ENCODE peak calls at places on chromosomes 5 and 9, in ten cellular contexts. One of them, this sample, is unnamed.

GRCh38 chr9:93125331-93125894 is 8.6 kb downstream of the NINJ1 start:
- DNase-seq in K562: no peak
- DNase-seq in AG04449: no peak
- DNase-seq in endothelial cell of umbilical vein: no peak
- DNase-seq in AG09309: no peak
- DNase-seq in right atrium auricular region: no peak
- DNase-seq in fibroblast of villous mesenchyme: no peak
- DNase-seq in WERI-Rb-1: peak; percentile 0
- DNase-seq in neural progenitor cell: no peak
- DNase-seq in upper lobe of right lung: peak; percentile 31
- DNase-seq in this sample: no peak

GRCh38 chr9:137582286-137582860 is 3.6 kb upstream of the DPH7 start:
- DNase-seq in K562: no peak
- DNase-seq in AG04449: no peak
- DNase-seq in endothelial cell of umbilical vein: no peak
- DNase-seq in AG09309: no peak
- DNase-seq in right atrium auricular region: no peak
- DNase-seq in fibroblast of villous mesenchyme: no peak
- DNase-seq in WERI-Rb-1: peak; percentile 54
- DNase-seq in neural progenitor cell: peak; percentile 57
- DNase-seq in upper lobe of right lung: no peak
- DNase-seq in this sample: no peak

GRCh38 chr9:134323741-134324358 is 2.4 kb upstream of the RXRA start:
- DNase-seq in K562: peak; percentile 58
- DNase-seq in AG04449: no peak
- DNase-seq in endothelial cell of umbilical vein: no peak
- DNase-seq in AG09309: no peak
- DNase-seq in right atrium auricular region: no peak
- DNase-seq in fibroblast of villous mesenchyme: peak; percentile 21
- DNase-seq in WERI-Rb-1: peak; percentile 77
- DNase-seq in neural progenitor cell: no peak
- DNase-seq in upper lobe of right lung: peak; percentile 85
- DNase-seq in this sample: no peak

GRCh38 chr5:52922384-52922783 is 66.8 kb upstream of the ITGA2 start:
- DNase-seq in K562: no peak
- DNase-seq in AG04449: peak; percentile 74
- DNase-seq in endothelial cell of umbilical vein: peak; percentile 83
- DNase-seq in AG09309: peak; percentile 45
- DNase-seq in right atrium auricular region: no peak
- DNase-seq in fibroblast of villous mesenchyme: peak; percentile 80
- DNase-seq in WERI-Rb-1: no peak
- DNase-seq in neural progenitor cell: peak; percentile 11
- DNase-seq in upper lobe of right lung: no peak
- DNase-seq in this sample: peak; percentile 96

GRCh38 chr5:132451387-132451786 is 39.2 kb downstream of the IRF1 start:
- DNase-seq in K562: no peak
- DNase-seq in AG04449: no peak
- DNase-seq in endothelial cell of umbilical vein: no peak
- DNase-seq in AG09309: no peak
- DNase-seq in right atrium auricular region: no peak
- DNase-seq in fibroblast of villous mesenchyme: no peak
- DNase-seq in WERI-Rb-1: no peak
- DNase-seq in neural progenitor cell: no peak
- DNase-seq in upper lobe of right lung: no peak
- DNase-seq in this sample: no peak

GRCh38 chr9:124284237-124284831 is 26.6 kb downstream of the NEK6 start:
- DNase-seq in K562: no peak
- DNase-seq in AG04449: no peak
- DNase-seq in endothelial cell of umbilical vein: no peak
- DNase-seq in AG09309: no peak
- DNase-seq in right atrium auricular region: no peak
- DNase-seq in fibroblast of villous mesenchyme: peak; percentile 82
- DNase-seq in WERI-Rb-1: no peak
- DNase-seq in neural progenitor cell: no peak
- DNase-seq in upper lobe of right lung: no peak
- DNase-seq in this sample: no peak

GRCh38 chr9:86410281-86410680 is 56.1 kb upstream of the TUT7 start:
- DNase-seq in K562: no peak
- DNase-seq in AG04449: no peak
- DNase-seq in endothelial cell of umbilical vein: no peak
- DNase-seq in AG09309: no peak
- DNase-seq in right atrium auricular region: no peak
- DNase-seq in fibroblast of villous mesenchyme: no peak
- DNase-seq in WERI-Rb-1: no peak
- DNase-seq in neural progenitor cell: no peak
- DNase-seq in upper lobe of right lung: no peak
- DNase-seq in this sample: no peak

GRCh38 chr9:120872775-120873502 is 4.0 kb downstream of the PHF19 start:
- DNase-seq in K562: no peak
- DNase-seq in AG04449: no peak
- DNase-seq in endothelial cell of umbilical vein: no peak
- DNase-seq in AG09309: no peak
- DNase-seq in right atrium auricular region: no peak
- DNase-seq in fibroblast of villous mesenchyme: no peak
- DNase-seq in WERI-Rb-1: no peak
- DNase-seq in neural progenitor cell: no peak
- DNase-seq in upper lobe of right lung: no peak
- DNase-seq in this sample: no peak

GRCh38 chr9:137488330-137488653 is 29.2 kb upstream of the NSMF start:
- DNase-seq in K562: no peak
- DNase-seq in AG04449: no peak
- DNase-seq in endothelial cell of umbilical vein: no peak
- DNase-seq in AG09309: no peak
- DNase-seq in right atrium auricular region: no peak
- DNase-seq in fibroblast of villous mesenchyme: no peak
- DNase-seq in WERI-Rb-1: peak; percentile 74
- DNase-seq in neural progenitor cell: no peak
- DNase-seq in upper lobe of right lung: peak; percentile 61
- DNase-seq in this sample: no peak

GRCh38 chr5:36217992-36218391 is 23.7 kb downstream of the NADK2 start:
- DNase-seq in K562: no peak
- DNase-seq in AG04449: no peak
- DNase-seq in endothelial cell of umbilical vein: no peak
- DNase-seq in AG09309: no peak
- DNase-seq in right atrium auricular region: no peak
- DNase-seq in fibroblast of villous mesenchyme: no peak
- DNase-seq in WERI-Rb-1: no peak
- DNase-seq in neural progenitor cell: no peak
- DNase-seq in upper lobe of right lung: no peak
- DNase-seq in this sample: no peak

GRCh38 chr5:36215910-36216309 is 25.8 kb downstream of the NADK2 start:
- DNase-seq in K562: no peak
- DNase-seq in AG04449: no peak
- DNase-seq in endothelial cell of umbilical vein: no peak
- DNase-seq in AG09309: no peak
- DNase-seq in right atrium auricular region: no peak
- DNase-seq in fibroblast of villous mesenchyme: no peak
- DNase-seq in WERI-Rb-1: no peak
- DNase-seq in neural progenitor cell: no peak
- DNase-seq in upper lobe of right lung: no peak
- DNase-seq in this sample: no peak

GRCh38 chr5:36217591-36217990 is 24.1 kb downstream of the NADK2 start:
- DNase-seq in K562: no peak
- DNase-seq in AG04449: no peak
- DNase-seq in endothelial cell of umbilical vein: no peak
- DNase-seq in AG09309: no peak
- DNase-seq in right atrium auricular region: no peak
- DNase-seq in fibroblast of villous mesenchyme: no peak
- DNase-seq in WERI-Rb-1: no peak
- DNase-seq in neural progenitor cell: no peak
- DNase-seq in upper lobe of right lung: no peak
- DNase-seq in this sample: no peak

GRCh38 chr5:36209664-36210063 is 32.1 kb downstream of the NADK2 start:
- DNase-seq in K562: no peak
- DNase-seq in AG04449: no peak
- DNase-seq in endothelial cell of umbilical vein: peak; percentile 41
- DNase-seq in AG09309: no peak
- DNase-seq in right atrium auricular region: no peak
- DNase-seq in fibroblast of villous mesenchyme: peak; percentile 27
- DNase-seq in WERI-Rb-1: no peak
- DNase-seq in neural progenitor cell: no peak
- DNase-seq in upper lobe of right lung: no peak
- DNase-seq in this sample: no peak

DNA sequence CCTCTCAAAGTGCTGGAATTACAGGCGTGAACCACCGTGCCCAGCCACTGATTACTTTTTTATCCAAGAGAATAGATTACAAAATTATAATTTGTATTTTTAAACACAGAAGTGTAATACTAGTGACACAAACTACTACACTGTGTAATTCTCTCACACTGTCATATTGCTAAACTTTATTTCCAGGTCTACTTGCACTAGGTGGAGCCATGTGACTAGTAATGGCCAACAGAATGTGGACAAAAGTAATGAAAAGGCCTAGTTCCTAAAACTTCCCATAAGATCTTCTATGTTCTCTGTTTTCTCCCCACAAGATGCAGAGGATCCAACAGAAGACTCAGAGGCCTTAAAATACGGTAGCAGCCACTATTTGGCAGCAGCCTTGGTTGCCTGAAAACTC is 27.3 kb downstream of the NADK2 start:
- DNase-seq in K562: no peak
- DNase-seq in AG04449: no peak
- DNase-seq in endothelial cell of umbilical vein: no peak
- DNase-seq in AG09309: no peak
- DNase-seq in right atrium auricular region: no peak
- DNase-seq in fibroblast of villous mesenchyme: no peak
- DNase-seq in WERI-Rb-1: no peak
- DNase-seq in neural progenitor cell: no peak
- DNase-seq in upper lobe of right lung: no peak
- DNase-seq in this sample: no peak
- TF ChIP-seq CTCF in K562: peak; percentile 64
- TF ChIP-seq CTCF in AG04449: no peak
- TF ChIP-seq CTCF in endothelial cell of umbilical vein: no peak
- TF ChIP-seq CTCF in AG09309: no peak
- TF ChIP-seq CTCF in right atrium auricular region: no peak
- TF ChIP-seq CTCF in fibroblast of villous mesenchyme: peak; percentile 4
- TF ChIP-seq CTCF in WERI-Rb-1: no peak
- TF ChIP-seq CTCF in neural progenitor cell: peak; percentile 24
- TF ChIP-seq CTCF in upper lobe of right lung: peak; percentile 15
- TF ChIP-seq CTCF in this sample: no peak

GRCh38 chr9:128713941-128714573 is 9.9 kb downstream of the ZDHHC12 start:
- DNase-seq in K562: no peak
- DNase-seq in AG04449: no peak
- DNase-seq in endothelial cell of umbilical vein: no peak
- DNase-seq in AG09309: no peak
- DNase-seq in right atrium auricular region: no peak
- DNase-seq in fibroblast of villous mesenchyme: no peak
- DNase-seq in WERI-Rb-1: no peak
- DNase-seq in neural progenitor cell: no peak
- DNase-seq in upper lobe of right lung: peak; percentile 51
- DNase-seq in this sample: no peak

GRCh38 chr9:128714586-128715435 is 9.1 kb downstream of the ZDHHC12 start:
- DNase-seq in K562: no peak
- DNase-seq in AG04449: no peak
- DNase-seq in endothelial cell of umbilical vein: no peak
- DNase-seq in AG09309: no peak
- DNase-seq in right atrium auricular region: no peak
- DNase-seq in fibroblast of villous mesenchyme: no peak
- DNase-seq in WERI-Rb-1: no peak
- DNase-seq in neural progenitor cell: no peak
- DNase-seq in upper lobe of right lung: peak; percentile 51
- DNase-seq in this sample: no peak

GRCh38 chr9:128713411-128713780 is 10.5 kb downstream of the ZDHHC12 start:
- DNase-seq in K562: no peak
- DNase-seq in AG04449: no peak
- DNase-seq in endothelial cell of umbilical vein: no peak
- DNase-seq in AG09309: no peak
- DNase-seq in right atrium auricular region: no peak
- DNase-seq in fibroblast of villous mesenchyme: no peak
- DNase-seq in WERI-Rb-1: no peak
- DNase-seq in neural progenitor cell: no peak
- DNase-seq in upper lobe of right lung: no peak
- DNase-seq in this sample: no peak

GRCh38 chr9:128716581-128717254 is 7.2 kb downstream of the ZDHHC12 start:
- DNase-seq in K562: no peak
- DNase-seq in AG04449: no peak
- DNase-seq in endothelial cell of umbilical vein: no peak
- DNase-seq in AG09309: no peak
- DNase-seq in right atrium auricular region: no peak
- DNase-seq in fibroblast of villous mesenchyme: no peak
- DNase-seq in WERI-Rb-1: no peak
- DNase-seq in neural progenitor cell: no peak
- DNase-seq in upper lobe of right lung: peak; percentile 41
- DNase-seq in this sample: no peak

DNA sequence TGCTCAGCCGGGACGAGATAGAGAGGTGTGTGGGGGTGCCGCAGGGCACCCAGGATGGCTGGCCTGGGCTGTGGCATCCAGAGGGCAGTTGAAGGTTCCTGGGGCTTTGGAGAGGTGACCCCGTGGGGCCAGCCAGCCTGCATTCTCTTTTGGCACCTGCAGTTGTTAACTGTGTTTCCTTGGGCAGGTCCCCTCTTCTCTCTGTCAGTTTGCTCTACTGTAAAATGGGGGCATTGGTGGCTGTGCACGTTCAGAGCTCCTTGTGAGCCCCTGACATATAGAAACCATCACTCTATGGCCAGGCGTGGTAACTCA is 8.5 kb downstream of the ZDHHC12 start:
- DNase-seq in K562: no peak
- DNase-seq in AG04449: no peak
- DNase-seq in endothelial cell of umbilical vein: no peak
- DNase-seq in AG09309: no peak
- DNase-seq in right atrium auricular region: no peak
- DNase-seq in fibroblast of villous mesenchyme: no peak
- DNase-seq in WERI-Rb-1: no peak
- DNase-seq in neural progenitor cell: no peak
- DNase-seq in upper lobe of right lung: no peak
- DNase-seq in this sample: no peak
- H3K4me3 ChIP-seq in K562: no peak overlapping the region
- H3K4me3 ChIP-seq in AG04449: no peak overlapping the region
- H3K4me3 ChIP-seq in endothelial cell of umbilical vein: no peak overlapping the region
- H3K4me3 ChIP-seq in AG09309: no peak overlapping the region
- H3K4me3 ChIP-seq in right atrium auricular region: no peak overlapping the region
- H3K4me3 ChIP-seq in fibroblast of villous mesenchyme: no peak overlapping the region
- H3K4me3 ChIP-seq in WERI-Rb-1: no peak overlapping the region
- H3K4me3 ChIP-seq in neural progenitor cell: no peak overlapping the region
- H3K4me3 ChIP-seq in upper lobe of right lung: no peak overlapping the region
- H3K4me3 ChIP-seq in this sample: no peak overlapping the region

DNA sequence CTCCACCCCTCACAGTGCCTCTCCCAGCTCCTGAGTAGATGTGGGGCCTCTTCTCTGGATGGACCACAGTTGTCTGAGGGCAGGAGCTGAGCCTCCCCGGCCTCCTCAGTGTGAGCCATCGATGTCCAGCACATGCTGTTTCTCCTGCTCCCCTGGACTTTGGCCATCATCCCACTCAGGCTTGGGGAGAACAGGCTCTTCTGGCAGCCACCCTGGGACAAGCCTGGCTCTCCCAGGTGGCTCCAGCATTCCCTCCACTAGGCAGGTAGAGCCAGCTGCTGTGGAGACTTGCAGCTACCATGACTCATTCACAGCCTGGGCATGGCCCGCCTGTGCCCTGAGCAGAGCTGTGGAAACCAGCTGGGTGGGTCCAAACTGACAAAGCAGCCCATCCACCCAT is 77.0 kb downstream of the CSNK1A1 start:
- DNase-seq in K562: no peak
- DNase-seq in AG04449: no peak
- DNase-seq in endothelial cell of umbilical vein: no peak
- DNase-seq in AG09309: no peak
- DNase-seq in right atrium auricular region: no peak
- DNase-seq in fibroblast of villous mesenchyme: no peak
- DNase-seq in WERI-Rb-1: no peak
- DNase-seq in neural progenitor cell: no peak
- DNase-seq in upper lobe of right lung: no peak
- DNase-seq in this sample: no peak
- TF ChIP-seq CTCF in K562: no peak
- TF ChIP-seq CTCF in AG04449: no peak
- TF ChIP-seq CTCF in endothelial cell of umbilical vein: no peak
- TF ChIP-seq CTCF in AG09309: no peak
- TF ChIP-seq CTCF in right atrium auricular region: no peak
- TF ChIP-seq CTCF in fibroblast of villous mesenchyme: no peak
- TF ChIP-seq CTCF in WERI-Rb-1: no peak
- TF ChIP-seq CTCF in neural progenitor cell: no peak
- TF ChIP-seq CTCF in upper lobe of right lung: no peak
- TF ChIP-seq CTCF in this sample: no peak

GRCh38 chr5:135112008-135112670 is 78.1 kb upstream of the PITX1 start:
- DNase-seq in K562: no peak
- DNase-seq in AG04449: no peak
- DNase-seq in endothelial cell of umbilical vein: no peak
- DNase-seq in AG09309: no peak
- DNase-seq in right atrium auricular region: no peak
- DNase-seq in fibroblast of villous mesenchyme: peak; percentile 63
- DNase-seq in WERI-Rb-1: no peak
- DNase-seq in neural progenitor cell: peak; percentile 65
- DNase-seq in upper lobe of right lung: peak; percentile 4
- DNase-seq in this sample: no peak
- H3K4me3 ChIP-seq in K562: no peak overlapping the region
- H3K4me3 ChIP-seq in AG04449: no peak overlapping the region
- H3K4me3 ChIP-seq in endothelial cell of umbilical vein: no peak overlapping the region
- H3K4me3 ChIP-seq in AG09309: no peak overlapping the region
- H3K4me3 ChIP-seq in right atrium auricular region: no peak overlapping the region
- H3K4me3 ChIP-seq in fibroblast of villous mesenchyme: no peak overlapping the region
- H3K4me3 ChIP-seq in WERI-Rb-1: no peak overlapping the region
- H3K4me3 ChIP-seq in neural progenitor cell: no peak overlapping the region
- H3K4me3 ChIP-seq in upper lobe of right lung: no peak overlapping the region
- H3K4me3 ChIP-seq in this sample: no peak overlapping the region